ENCODE peak calls at places on chromosomes 11 and 22, in five cellular contexts. K is neural progenitor cell; G is CD8-positive, alpha-beta memory T cell; W is MM.1S; I is HCT116. V is an unnamed sample.

GRCh38 chr11:106695506-106695905 is 322.8 kb downstream of the GUCY1A2 start:
- DNase-seq in K (no peak), G (no peak), W (no peak), I (no peak), V (no peak)

GRCh38 chr22:42976534-42976933 is 38.4 kb downstream of the PACSIN2 start:
- DNase-seq in K (no peak), G (no peak), W (no peak), I (no peak), V (no peak)

GRCh38 chr11:106077609-106078517 is at the start of gene AASDHPPT:
- DNase-seq in K (no peak), G (no peak), W (no peak), I (peak; percentile 12), V (no peak)

GRCh38 chr11:46330887-46331652 is 16.2 kb upstream of the DGKZ start:
- DNase-seq in K (no peak), G (no peak), W (no peak), I (no peak), V (no peak)

GRCh38 chr11:2883717-2884423 is 1.7 kb downstream of the CDKN1C start:
- DNase-seq in K (peak; percentile 75), G (no peak), W (peak; percentile 20), I (no peak), V (no peak)

GRCh38 chr11:16773981-16774710 is 35.7 kb downstream of the C11orf58 start:
- DNase-seq in K (no peak), G (no peak), W (no peak), I (no peak), V (no peak)

GRCh38 chr11:21582791-21583190 is 610.1 kb upstream of the ANO5 start:
- DNase-seq in K (no peak), G (no peak), W (peak; percentile 45), I (no peak), V (no peak)

GRCh38 chr22:37282385-37282677 is at the start of gene CYTH4:
- DNase-seq in K (no peak), G (peak; percentile 64), W (no peak), I (no peak), V (no peak)

GRCh38 chr11:114159320-114159719 is 99.8 kb downstream of the ZBTB16 start:
- DNase-seq in K (no peak), G (no peak), W (no peak), I (no peak), V (no peak)

GRCh38 chr11:76339217-76339616 is 41.7 kb downstream of the THAP12 start:
- DNase-seq in K (no peak), G (no peak), W (no peak), I (no peak), V (no peak)

GRCh38 chr11:2207212-2207611 is 35.6 kb upstream of the TH start:
- DNase-seq in K (no peak), G (no peak), W (no peak), I (no peak), V (no peak)

GRCh38 chr22:24040946-24041345 is 29.8 kb downstream of the CABIN1 start:
- DNase-seq in K (no peak), G (no peak), W (no peak), I (no peak), V (no peak)

GRCh38 chr11:328012-328411 is 7.4 kb upstream of the IFITM3 start:
- DNase-seq in K (no peak), G (no peak), W (no peak), I (no peak), V (no peak)

GRCh38 chr11:118657238-118657637 is 22.2 kb downstream of the TREH start:
- DNase-seq in K (no peak), G (no peak), W (no peak), I (no peak), V (no peak)

GRCh38 chr22:49774046-49774445 is 53.6 kb downstream of the BRD1 start:
- DNase-seq in K (no peak), G (no peak), W (no peak), I (no peak), V (no peak)

GRCh38 chr11:2314136-2314524 is 12.3 kb downstream of the TSPAN32 start:
- DNase-seq in K (no peak), G (no peak), W (no peak), I (no peak), V (no peak)

GRCh38 chr11:46896719-46897406 is 21.5 kb downstream of the LRP4 start:
- DNase-seq in K (peak; percentile 39), G (no peak), W (peak; percentile 50), I (peak; percentile 12), V (no peak)

GRCh38 chr11:128765571-128766530 is 72.0 kb downstream of the FLI1 start:
- DNase-seq in K (no peak), G (no peak), W (no peak), I (no peak), V (no peak)

GRCh38 chr11:35927730-35928129 is 16.1 kb upstream of the LDLRAD3 start:
- DNase-seq in K (no peak), G (no peak), W (no peak), I (no peak), V (no peak)
- H3K27ac ChIP-seq in K (no peak overlapping the region), G (no peak overlapping the region), W (no peak overlapping the region), I (no peak overlapping the region), V (no peak overlapping the region)

GRCh38 chr11:102864724-102865123 is 10.1 kb downstream of the MMP12 start:
- DNase-seq in K (no peak), G (no peak), W (no peak), I (no peak), V (no peak)

GRCh38 chr11:102869354-102869753 is 5.4 kb downstream of the MMP12 start:
- DNase-seq in K (no peak), G (no peak), W (no peak), I (no peak), V (no peak)

DNA sequence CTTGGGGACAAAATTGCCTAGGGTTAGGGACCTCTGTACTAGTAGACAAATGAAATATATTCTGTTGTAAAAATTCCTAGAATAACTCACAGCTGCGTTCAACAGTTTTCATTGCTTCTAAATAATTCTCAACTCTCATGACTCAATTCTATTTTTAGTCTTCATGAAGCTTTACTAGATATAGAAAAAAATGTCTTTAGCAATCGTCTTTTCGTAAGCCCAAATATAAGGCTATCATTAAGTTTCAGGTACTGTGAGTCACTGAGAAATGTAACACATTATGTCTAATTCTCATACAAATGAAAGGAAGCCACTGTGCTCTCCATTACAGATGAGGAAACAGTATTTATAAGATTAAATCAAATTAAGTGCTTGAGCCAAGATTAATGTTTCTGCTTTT is 6.4 kb downstream of the MMP12 start:
- DNase-seq in K (no peak), G (no peak), W (no peak), I (no peak), V (no peak)
- H3K27ac ChIP-seq in K (no peak overlapping the region), G (no peak overlapping the region), W (no peak overlapping the region), I (no peak overlapping the region), V (no peak overlapping the region)

GRCh38 chr11:121810291-121810690 is 305.7 kb downstream of the BLID start:
- DNase-seq in K (no peak), G (no peak), W (no peak), I (no peak), V (no peak)

DNA sequence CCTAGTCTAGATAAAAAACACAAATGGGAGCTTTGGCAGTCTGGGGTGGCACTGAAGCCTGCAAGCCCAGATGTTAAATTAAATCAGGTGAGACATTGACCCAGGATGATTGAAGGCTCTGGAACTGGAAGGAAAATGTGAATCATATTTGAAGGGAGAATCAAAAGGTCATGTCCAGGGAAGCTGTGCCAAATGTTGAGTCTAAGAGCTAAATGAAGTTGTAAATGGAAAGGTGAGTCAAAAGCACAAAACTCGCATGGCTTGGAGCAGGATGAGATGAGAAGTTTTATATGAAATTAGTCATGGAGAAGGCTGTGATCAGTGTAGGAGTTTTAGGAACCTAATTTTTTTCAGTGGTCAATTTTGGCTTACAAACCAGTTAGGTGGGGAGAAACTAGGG is 301.1 kb downstream of the BLID start:
- DNase-seq in K (no peak), G (no peak), W (no peak), I (peak; percentile 10), V (no peak)
- H3K27ac ChIP-seq in K (no peak overlapping the region), G (no peak overlapping the region), W (no peak overlapping the region), I (no peak overlapping the region), V (no peak overlapping the region)

GRCh38 chr22:44748524-44748923 is 3.9 kb upstream of the ARHGAP8 start:
- DNase-seq in K (no peak), G (no peak), W (no peak), I (no peak), V (no peak)
- H3K27ac ChIP-seq in K (no peak overlapping the region), G (no peak overlapping the region), W (no peak overlapping the region), I (no peak overlapping the region), V (no peak overlapping the region)

GRCh38 chr11:134149371-134149770 is 74.4 kb downstream of the NCAPD3 start:
- DNase-seq in K (no peak), G (no peak), W (no peak), I (no peak), V (no peak)
- H3K27ac ChIP-seq in K (no peak overlapping the region), G (no peak overlapping the region), W (no peak overlapping the region), I (no peak overlapping the region), V (no peak overlapping the region)

GRCh38 chr11:14916403-14916802 is 24.4 kb upstream of the CYP2R1 start:
- DNase-seq in K (no peak), G (no peak), W (no peak), I (no peak), V (no peak)
- H3K27ac ChIP-seq in K (no peak overlapping the region), G (no peak overlapping the region), W (no peak overlapping the region), I (no peak overlapping the region), V (no peak overlapping the region)

DNA sequence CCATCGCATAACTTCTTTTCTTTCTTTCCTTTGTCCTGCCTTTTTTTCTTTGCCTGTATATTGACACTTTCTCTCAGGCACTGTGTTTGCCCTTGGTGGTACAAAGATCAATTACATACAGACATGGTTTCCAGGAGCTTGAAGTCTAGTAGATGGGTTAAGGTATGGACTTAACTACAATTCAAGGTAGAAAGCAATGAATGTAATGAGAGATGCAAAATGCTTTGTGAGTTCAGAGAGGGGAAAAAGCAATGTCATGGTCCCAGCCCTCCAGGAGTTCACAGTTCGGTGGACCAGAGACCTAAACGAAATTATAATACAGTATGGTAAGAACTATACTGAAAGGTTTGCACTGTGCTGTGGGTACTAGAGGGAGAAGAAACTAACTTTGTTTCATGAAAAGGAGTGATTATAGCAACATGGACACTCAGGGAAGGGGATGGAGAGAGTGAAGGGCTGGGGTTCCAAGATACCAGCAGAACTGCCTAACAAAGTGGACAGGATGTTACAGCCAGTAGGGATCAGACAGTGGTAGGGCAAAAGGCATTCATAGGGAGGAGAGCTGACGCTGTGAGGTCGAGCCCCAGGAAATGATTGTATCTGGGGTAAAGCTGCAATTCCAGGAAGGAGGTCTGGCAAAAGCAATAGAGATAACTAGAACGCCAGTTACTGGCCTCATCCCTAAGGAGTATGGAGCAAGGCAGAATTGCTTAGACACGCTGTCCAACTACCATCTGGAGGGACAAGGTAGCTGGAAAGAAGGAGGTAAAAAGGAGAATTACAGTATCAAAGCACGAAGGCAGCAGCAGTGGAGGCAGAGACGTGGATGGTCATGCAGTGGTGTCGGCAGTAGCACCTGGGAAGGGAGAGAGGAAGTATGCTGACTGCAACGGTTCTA is 158.3 kb upstream of the MTMR2 start:
- DNase-seq in K (no peak), G (no peak), W (no peak), I (no peak), V (no peak)
- H3K27ac ChIP-seq in K (no peak overlapping the region), G (no peak overlapping the region), W (no peak overlapping the region), I (no peak overlapping the region), V (no peak overlapping the region)

GRCh38 chr22:29128891-29129643 is 56.2 kb downstream of the KREMEN1 start:
- DNase-seq in K (no peak), G (no peak), W (no peak), I (no peak), V (no peak)
- H3K27ac ChIP-seq in K (no peak overlapping the region), G (no peak overlapping the region), W (no peak overlapping the region), I (no peak overlapping the region), V (no peak overlapping the region)

GRCh38 chr11:120303004-120303637 is 22.0 kb upstream of the TLCD5 start:
- DNase-seq in K (peak; percentile 87), G (peak; percentile 49), W (peak; percentile 77), I (peak; percentile 82), V (no peak)
- H3K27ac ChIP-seq in K (no peak overlapping the region), G (no peak overlapping the region), W (no peak overlapping the region), I (no peak overlapping the region), V (no peak overlapping the region)